ENCODE peak calls at places on chromosomes 4 and X, in four cellular contexts. A is GM12878, X is K562, P is H1. S is an unnamed sample.

GRCh38 chr4:1347410-1347864 is 429 bp downstream of the UVSSA start:
- DNase-seq in A (no peak), X (peak; percentile 76), P (peak; percentile 74), S (peak; percentile 50)

GRCh38 chrX:9221714-9222113 is 187.8 kb upstream of the FAM9B start:
- DNase-seq in A (no peak), X (no peak), P (no peak), S (no peak)

GRCh38 chrX:150849996-150850720 is 48.3 kb downstream of the CD99L2 start:
- DNase-seq in A (no peak), X (no peak), P (no peak), S (no peak)

GRCh38 chr4:103634236-103634635 is 85.5 kb downstream of the TACR3 start:
- DNase-seq in A (no peak), X (no peak), P (no peak), S (no peak)

GRCh38 chr4:7034262-7035081 is 8.7 kb upstream of the TADA2B start:
- DNase-seq in A (no peak), X (no peak), P (no peak), S (peak; percentile 91)

GRCh38 chrX:119008122-119008744 is 33.8 kb downstream of the LONRF3 start:
- DNase-seq in A (no peak), X (peak; percentile 37), P (peak; percentile 58), S (peak; percentile 6)

GRCh38 chr4:102610476-102610875 is 109.3 kb downstream of the NFKB1 start:
- DNase-seq in A (no peak), X (no peak), P (no peak), S (no peak)

GRCh38 chr4:123843137-123843536 is 446.5 kb downstream of the SPRY1 start:
- DNase-seq in A (no peak), X (no peak), P (no peak), S (no peak)

GRCh38 chrX:51802917-51803688 is 59.9 kb downstream of the GSPT2 start:
- DNase-seq in A (peak; percentile 15), X (peak; percentile 29), P (peak; percentile 58), S (peak; percentile 1)

GRCh38 chrX:10327651-10328050 is 170.9 kb downstream of the CLCN4 start:
- DNase-seq in A (no peak), X (no peak), P (peak; percentile 43), S (peak; percentile 3)

GRCh38 chrX:109862386-109862910 is 129.4 kb upstream of the ACSL4 start:
- DNase-seq in A (no peak), X (no peak), P (no peak), S (no peak)

GRCh38 chrX:20521245-20521644 is 254.5 kb upstream of the RPS6KA3 start:
- DNase-seq in A (no peak), X (no peak), P (no peak), S (no peak)

GRCh38 chrX:140661657-140662056 is 47.9 kb upstream of the LINC00632 start:
- DNase-seq in A (no peak), X (no peak), P (no peak), S (no peak)

GRCh38 chr4:98519268-98519993 is 139.0 kb downstream of the TSPAN5 start:
- DNase-seq in A (no peak), X (no peak), P (no peak), S (peak; percentile 61)

GRCh38 chr4:118173956-118174355 is 139.7 kb downstream of the NDST3 start:
- DNase-seq in A (no peak), X (no peak), P (no peak), S (no peak)

GRCh38 chr4:74117024-74117534 is 18.1 kb upstream of the CXCL2 start:
- DNase-seq in A (no peak), X (peak; percentile 29), P (no peak), S (peak; percentile 40)

GRCh38 chrX:104255465-104255864 is 732 bp upstream of the ESX1 start:
- DNase-seq in A (no peak), X (no peak), P (peak; percentile 41), S (no peak)

GRCh38 chr4:2339458-2340271 is 77.8 kb upstream of the MXD4 start:
- DNase-seq in A (no peak), X (no peak), P (no peak), S (no peak)

GRCh38 chr4:93072292-93072691 is 756.3 kb upstream of the ATOH1 start:
- DNase-seq in A (no peak), X (no peak), P (no peak), S (no peak)

GRCh38 chr4:100366213-100366612 is 151.6 kb downstream of the EMCN start:
- DNase-seq in A (peak; percentile 5), X (no peak), P (no peak), S (no peak)

GRCh38 chr4:119671205-119671604 is 42.6 kb upstream of the PDE5A start:
- DNase-seq in A (no peak), X (no peak), P (no peak), S (no peak)

GRCh38 chrX:119181491-119181890 is 53.9 kb upstream of the KIAA1210 start:
- DNase-seq in A (no peak), X (no peak), P (peak; percentile 47), S (peak; percentile 12)

GRCh38 chr4:153676984-153677383 is 7.1 kb upstream of the TLR2 start:
- DNase-seq in A (no peak), X (no peak), P (no peak), S (no peak)

GRCh38 chr4:159685406-159686092 is 582.7 kb downstream of the RAPGEF2 start:
- DNase-seq in A (no peak), X (no peak), P (no peak), S (no peak)

GRCh38 chrX:15834827-15835595 is 19.6 kb downstream of the AP1S2 start:
- DNase-seq in A (no peak), X (no peak), P (no peak), S (no peak)

GRCh38 chr4:112348488-112349158 is 51.5 kb downstream of the ALPK1 start:
- DNase-seq in A (no peak), X (peak; percentile 57), P (peak; percentile 63), S (peak; percentile 65)

GRCh38 chrX:17247144-17247543 is 127.9 kb upstream of the NHS start:
- DNase-seq in A (no peak), X (no peak), P (no peak), S (no peak)

GRCh38 chrX:103197721-103198306 is 17.1 kb upstream of the BEX4 start:
- DNase-seq in A (no peak), X (no peak), P (no peak), S (no peak)

GRCh38 chr4:159904906-159905305 is 802.0 kb downstream of the RAPGEF2 start:
- DNase-seq in A (no peak), X (no peak), P (no peak), S (no peak)

GRCh38 chr4:183362036-183362435 is 39.8 kb upstream of the CLDN24 start:
- DNase-seq in A (no peak), X (no peak), P (no peak), S (no peak)

GRCh38 chrX:56468441-56468840 is 95.0 kb upstream of the UBQLN2 start:
- DNase-seq in A (no peak), X (no peak), P (no peak), S (no peak)

GRCh38 chr4:88803600-88804096 is 106.0 kb upstream of the NAP1L5 start:
- DNase-seq in A (peak; percentile 69), X (no peak), P (no peak), S (no peak)

GRCh38 chr4:168711197-168712120 is 214.6 kb downstream of the PALLD start:
- DNase-seq in A (no peak), X (no peak), P (no peak), S (no peak)

GRCh38 chrX:10457092-10457491 is 163.3 kb downstream of the MID1 start:
- DNase-seq in A (no peak), X (no peak), P (no peak), S (no peak)

GRCh38 chrX:154399527-154400368 is 1.6 kb downstream of the RPL10 start:
- DNase-seq in A (no peak), X (no peak), P (no peak), S (no peak)

GRCh38 chr4:40736910-40737309 is 12.8 kb upstream of the NSUN7 start:
- DNase-seq in A (no peak), X (peak; percentile 14), P (no peak), S (peak; percentile 21)

GRCh38 chr4:37663552-37663951 is 22.6 kb downstream of the RELL1 start:
- DNase-seq in A (no peak), X (no peak), P (no peak), S (peak; percentile 91)

GRCh38 chr4:37664696-37665095 is 21.5 kb downstream of the RELL1 start:
- DNase-seq in A (no peak), X (no peak), P (no peak), S (no peak)

GRCh38 chr4:37662306-37662705 is 23.9 kb downstream of the RELL1 start:
- DNase-seq in A (no peak), X (no peak), P (no peak), S (no peak)

GRCh38 chr4:37661643-37662221 is 24.4 kb downstream of the RELL1 start:
- DNase-seq in A (no peak), X (no peak), P (no peak), S (no peak)

GRCh38 chr4:37662861-37663390 is 23.2 kb downstream of the RELL1 start:
- DNase-seq in A (no peak), X (no peak), P (no peak), S (peak; percentile 81)
- TF ChIP-seq TAF1 in A (no peak), X (no peak), P (no peak), S (no peak)

GRCh38 chr4:174912919-174913543 is 5.1 kb upstream of the ADAM29 start:
- DNase-seq in A (no peak), X (no peak), P (no peak), S (no peak)

GRCh38 chr4:174910271-174910670 is 7.9 kb upstream of the ADAM29 start:
- DNase-seq in A (no peak), X (no peak), P (no peak), S (no peak)

GRCh38 chr4:174907508-174907907 is 10.7 kb upstream of the ADAM29 start:
- DNase-seq in A (no peak), X (no peak), P (no peak), S (no peak)
- H3K4me3 ChIP-seq in A (no peak overlapping the region), X (no peak overlapping the region), P (no peak overlapping the region), S (no peak overlapping the region)

DNA sequence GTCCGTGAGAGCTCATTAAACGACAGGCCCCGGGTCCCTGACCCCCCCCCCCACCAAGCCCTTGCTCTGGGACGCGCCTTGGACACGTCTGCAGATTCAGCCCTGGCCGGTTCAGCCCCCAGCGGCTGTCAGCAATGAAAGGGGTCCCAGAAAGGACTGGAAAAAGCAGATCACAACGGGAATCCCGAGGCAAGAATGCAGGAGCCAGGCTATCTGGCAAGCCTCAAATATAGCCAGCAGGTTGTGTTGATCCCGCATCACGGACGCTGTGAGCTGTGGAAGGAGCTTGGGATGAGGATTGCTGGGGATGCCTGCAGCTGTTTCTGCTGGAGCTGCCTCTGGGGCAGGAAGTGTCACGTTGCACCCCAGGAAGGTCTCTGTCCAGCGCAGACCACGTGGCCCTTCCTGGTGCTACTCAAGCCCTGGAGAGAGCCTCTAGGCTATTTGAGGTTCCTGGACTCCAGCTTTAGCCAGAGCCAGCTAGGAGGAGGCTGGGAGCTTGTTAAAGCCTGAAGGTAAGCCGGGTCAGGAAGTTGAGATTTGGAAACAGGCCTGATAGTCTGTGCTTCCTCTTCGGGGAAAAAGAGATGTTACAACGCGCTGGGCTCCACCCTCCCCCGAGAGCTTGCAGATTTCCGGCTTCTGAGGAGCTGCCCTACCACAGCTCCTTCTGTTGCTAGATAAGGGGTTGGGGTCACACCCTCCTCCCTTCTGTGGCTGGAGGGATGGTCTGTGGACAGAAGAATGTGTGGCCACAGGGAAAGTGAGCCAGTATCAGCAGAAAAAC is 19.3 kb upstream of the CSF2RA start:
- DNase-seq in A (peak; percentile 19), X (no peak), P (peak; percentile 78), S (peak; percentile 13)
- TF ChIP-seq TAF1 in A (no peak), X (no peak), P (peak; percentile 57), S (no peak)

DNA sequence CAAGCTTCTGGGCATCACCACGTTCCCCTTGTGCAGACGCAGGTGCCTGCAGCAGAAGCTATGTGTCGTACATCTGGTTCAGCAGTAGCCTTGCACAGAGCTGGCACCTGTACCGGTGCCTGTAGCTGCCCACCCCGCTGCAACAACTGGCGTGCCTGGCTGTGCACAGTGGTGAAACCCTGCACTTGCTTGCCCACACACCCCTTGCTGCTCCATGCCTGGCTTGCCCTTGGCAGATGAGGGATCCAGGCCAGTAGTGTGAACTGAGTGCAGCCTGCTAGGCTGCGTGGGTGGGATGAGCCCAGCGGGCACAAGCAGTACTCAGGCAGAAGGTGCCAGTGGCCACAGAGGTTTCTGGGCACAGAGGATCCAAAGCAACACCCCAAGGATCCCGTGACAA is 528.4 kb downstream of the PPARGC1A start:
- DNase-seq in A (no peak), X (no peak), P (no peak), S (no peak)
- H3K4me3 ChIP-seq in A (no peak overlapping the region), X (no peak overlapping the region), P (no peak overlapping the region), S (no peak overlapping the region)